ENCODE peak calls at places on chromosome 11, in five cellular contexts. S is activated effector memory CD4-positive, alpha-beta T cell treated with anti-CD3 and anti-CD28 coated beads, Interleukin-2, amount 50 U/mL, for 16 hours; R is fibroblast of pulmonary artery; C is CD14-positive monocyte; N is tibial nerve. A is an unnamed sample.

GRCh38 chr11:118401880-118402590 is 629 bp downstream of the ATP5MG start:
- DNase-seq in S (no peak), R (peak; percentile 88), C (no peak), N (no peak), A (peak; percentile 79)

GRCh38 chr11:110777765-110778164 is 65.5 kb upstream of the ARHGAP20 start:
- DNase-seq in S (no peak), R (peak; percentile 57), C (no peak), N (peak; percentile 31), A (no peak)

GRCh38 chr11:10581481-10582019 is 13.1 kb upstream of the LYVE1 start:
- DNase-seq in S (no peak), R (peak; percentile 30), C (peak; percentile 95), N (peak; percentile 43), A (no peak)

GRCh38 chr11:134290646-134291045 is 14.5 kb downstream of the GLB1L3 start:
- DNase-seq in S (peak; percentile 17), R (no peak), C (no peak), N (no peak), A (no peak)

GRCh38 chr11:73164803-73165542 is 22.9 kb upstream of the FCHSD2 start:
- DNase-seq in S (no peak), R (no peak), C (peak; percentile 45), N (no peak), A (no peak)

GRCh38 chr11:47305734-47306483 is 36.0 kb downstream of the MADD start:
- DNase-seq in S (no peak), R (no peak), C (no peak), N (no peak), A (no peak)

GRCh38 chr11:129416080-129416820 is 40.6 kb downstream of the BARX2 start:
- DNase-seq in S (no peak), R (no peak), C (no peak), N (no peak), A (no peak)

GRCh38 chr11:120235024-120235628 is 4.8 kb upstream of the POU2F3 start:
- DNase-seq in S (peak; percentile 80), R (peak; percentile 68), C (no peak), N (no peak), A (no peak)

GRCh38 chr11:12509371-12509770 is 132.0 kb downstream of the PARVA start:
- DNase-seq in S (no peak), R (no peak), C (no peak), N (no peak), A (no peak)

GRCh38 chr11:97092823-97093222 is 703.0 kb downstream of the JRKL start:
- DNase-seq in S (no peak), R (no peak), C (no peak), N (no peak), A (no peak)

GRCh38 chr11:86608251-86608799 is 64.1 kb downstream of the ME3 start:
- DNase-seq in S (no peak), R (peak; percentile 85), C (no peak), N (peak; percentile 77), A (no peak)

GRCh38 chr11:117551761-117552343 is 224.2 kb downstream of the CEP164 start:
- DNase-seq in S (no peak), R (no peak), C (no peak), N (no peak), A (no peak)

GRCh38 chr11:15072551-15073143 is 746 bp upstream of the CALCB start:
- DNase-seq in S (no peak), R (no peak), C (no peak), N (no peak), A (no peak)

GRCh38 chr11:69352715-69353325 is 58.9 kb downstream of the MYEOV start:
- DNase-seq in S (peak; percentile 74), R (peak; percentile 84), C (peak; percentile 78), N (no peak), A (peak; percentile 79)

GRCh38 chr11:106608677-106609076 is 409.6 kb downstream of the GUCY1A2 start:
- DNase-seq in S (no peak), R (peak; percentile 31), C (no peak), N (no peak), A (peak; percentile 8)

GRCh38 chr11:85680897-85681296 is 5.1 kb downstream of the CCDC89 start:
- DNase-seq in S (no peak), R (no peak), C (no peak), N (no peak), A (no peak)

GRCh38 chr11:111977141-111978027 is 40.2 kb downstream of the DIXDC1 start:
- DNase-seq in S (peak; percentile 66), R (peak; percentile 28), C (no peak), N (peak; percentile 37), A (no peak)

GRCh38 chr11:2787816-2788750 is 88.3 kb upstream of the KCNQ1OT1 start:
- DNase-seq in S (no peak), R (no peak), C (peak; percentile 22), N (no peak), A (no peak)

GRCh38 chr11:82636620-82637019 is 97.0 kb downstream of the FAM181B start:
- DNase-seq in S (no peak), R (no peak), C (no peak), N (no peak), A (no peak)

GRCh38 chr11:76048763-76049162 is 157.5 kb downstream of the WNT11 start:
- DNase-seq in S (no peak), R (no peak), C (no peak), N (no peak), A (no peak)

GRCh38 chr11:7582338-7582985 is 68.7 kb downstream of the PPFIBP2 start:
- DNase-seq in S (no peak), R (peak; percentile 49), C (no peak), N (peak; percentile 31), A (no peak)

GRCh38 chr11:67344264-67344663 is 9.1 kb downstream of the POLD4 start:
- DNase-seq in S (peak; percentile 68), R (no peak), C (no peak), N (no peak), A (no peak)

GRCh38 chr11:1140642-1141490 is 16.9 kb upstream of the MUC5AC start:
- DNase-seq in S (no peak), R (no peak), C (peak; percentile 36), N (no peak), A (no peak)

GRCh38 chr11:122248130-122248529 is 132.1 kb upstream of the BLID start:
- DNase-seq in S (no peak), R (no peak), C (no peak), N (no peak), A (no peak)

A was measured in GM04503.